ENCODE peak calls at places on chromosomes 7 and 10, in seven cellular contexts. One of them, this sample, is unnamed.

GRCh38 chr10:44339218-44339617 is 45.7 kb downstream of the CXCL12 start:
- DNase-seq in heart left ventricle: no peak
- DNase-seq in thoracic aorta: no peak
- DNase-seq in psoas muscle: no peak
- DNase-seq in prostate gland: no peak
- DNase-seq in skeletal muscle cell: no peak
- DNase-seq in HepG2: no peak
- DNase-seq in this sample: no peak

GRCh38 chr10:130127612-130128607 is 8.3 kb upstream of the GLRX3 start:
- DNase-seq in thoracic aorta: no peak
- DNase-seq in prostate gland: peak
- DNase-seq in heart left ventricle: no peak
- DNase-seq in psoas muscle: no peak
- DNase-seq in HepG2: peak
- DNase-seq in skeletal muscle cell: peak
- DNase-seq in this sample: peak

GRCh38 chr7:103941978-103942377 is 47.5 kb downstream of the RELN start:
- DNase-seq in prostate gland: no peak
- DNase-seq in heart left ventricle: no peak
- DNase-seq in HepG2: no peak
- DNase-seq in psoas muscle: no peak
- DNase-seq in skeletal muscle cell: no peak
- DNase-seq in thoracic aorta: no peak
- DNase-seq in this sample: no peak

GRCh38 chr10:119111968-119112515 is 8.1 kb downstream of the DENND10 start:
- DNase-seq in HepG2: no peak
- DNase-seq in thoracic aorta: no peak
- DNase-seq in heart left ventricle: no peak
- DNase-seq in prostate gland: no peak
- DNase-seq in psoas muscle: no peak
- DNase-seq in skeletal muscle cell: no peak
- DNase-seq in this sample: no peak

GRCh38 chr7:518630-519428 is 817 bp downstream of the PDGFA start:
- DNase-seq in thoracic aorta: no peak
- DNase-seq in skeletal muscle cell: no peak
- DNase-seq in psoas muscle: peak
- DNase-seq in prostate gland: peak
- DNase-seq in HepG2: no peak
- DNase-seq in heart left ventricle: peak
- DNase-seq in this sample: peak

GRCh38 chr10:60430017-60430416 is 40.3 kb upstream of the ANK3 start:
- DNase-seq in psoas muscle: no peak
- DNase-seq in heart left ventricle: no peak
- DNase-seq in thoracic aorta: no peak
- DNase-seq in HepG2: no peak
- DNase-seq in prostate gland: peak
- DNase-seq in skeletal muscle cell: peak
- DNase-seq in this sample: peak

GRCh38 chr10:80460399-80461207 is 6.5 kb downstream of the TSPAN14 start:
- DNase-seq in prostate gland: peak
- DNase-seq in thoracic aorta: no peak
- DNase-seq in skeletal muscle cell: no peak
- DNase-seq in heart left ventricle: no peak
- DNase-seq in HepG2: peak
- DNase-seq in psoas muscle: no peak
- DNase-seq in this sample: peak

GRCh38 chr10:131658476-131659110 is 242.2 kb upstream of the PPP2R2D start:
- DNase-seq in prostate gland: no peak
- DNase-seq in HepG2: no peak
- DNase-seq in psoas muscle: no peak
- DNase-seq in thoracic aorta: no peak
- DNase-seq in heart left ventricle: no peak
- DNase-seq in skeletal muscle cell: no peak
- DNase-seq in this sample: no peak

GRCh38 chr10:88190540-88191213 is 327.3 kb downstream of the PTEN start:
- DNase-seq in heart left ventricle: no peak
- DNase-seq in thoracic aorta: no peak
- DNase-seq in HepG2: no peak
- DNase-seq in skeletal muscle cell: no peak
- DNase-seq in prostate gland: no peak
- DNase-seq in psoas muscle: no peak
- DNase-seq in this sample: no peak

GRCh38 chr7:150400779-150401423 is 21.8 kb downstream of the ZNF775 start:
- DNase-seq in thoracic aorta: no peak
- DNase-seq in psoas muscle: no peak
- DNase-seq in heart left ventricle: no peak
- DNase-seq in prostate gland: no peak
- DNase-seq in skeletal muscle cell: no peak
- DNase-seq in HepG2: no peak
- DNase-seq in this sample: no peak

GRCh38 chr10:70694410-70695179 is 22.3 kb downstream of the ADAMTS14 start:
- DNase-seq in HepG2: no peak
- DNase-seq in prostate gland: no peak
- DNase-seq in thoracic aorta: no peak
- DNase-seq in psoas muscle: no peak
- DNase-seq in heart left ventricle: no peak
- DNase-seq in skeletal muscle cell: peak
- DNase-seq in this sample: no peak

GRCh38 chr7:32347244-32347828 is 142.8 kb downstream of the LSM5 start:
- DNase-seq in HepG2: peak
- DNase-seq in heart left ventricle: no peak
- DNase-seq in psoas muscle: no peak
- DNase-seq in skeletal muscle cell: no peak
- DNase-seq in thoracic aorta: no peak
- DNase-seq in prostate gland: no peak
- DNase-seq in this sample: no peak

GRCh38 chr7:114354306-114354705 is 60.3 kb upstream of the FOXP2 start:
- DNase-seq in skeletal muscle cell: no peak
- DNase-seq in psoas muscle: no peak
- DNase-seq in heart left ventricle: no peak
- DNase-seq in thoracic aorta: no peak
- DNase-seq in HepG2: no peak
- DNase-seq in prostate gland: no peak
- DNase-seq in this sample: peak

GRCh38 chr10:3987142-3987974 is 202.3 kb upstream of the KLF6 start:
- DNase-seq in psoas muscle: no peak
- DNase-seq in skeletal muscle cell: no peak
- DNase-seq in HepG2: no peak
- DNase-seq in thoracic aorta: no peak
- DNase-seq in prostate gland: no peak
- DNase-seq in heart left ventricle: no peak
- DNase-seq in this sample: no peak

GRCh38 chr10:29132821-29133156 is 156.1 kb upstream of the LYZL1 start:
- DNase-seq in thoracic aorta: no peak
- DNase-seq in heart left ventricle: no peak
- DNase-seq in prostate gland: no peak
- DNase-seq in psoas muscle: no peak
- DNase-seq in skeletal muscle cell: no peak
- DNase-seq in HepG2: no peak
- DNase-seq in this sample: no peak

GRCh38 chr7:112067609-112068540 is 138.3 kb downstream of the DOCK4 start:
- DNase-seq in skeletal muscle cell: no peak
- DNase-seq in psoas muscle: no peak
- DNase-seq in prostate gland: no peak
- DNase-seq in heart left ventricle: no peak
- DNase-seq in HepG2: no peak
- DNase-seq in thoracic aorta: no peak
- DNase-seq in this sample: peak

GRCh38 chr10:79196470-79197461 is 128.0 kb downstream of the ZMIZ1 start:
- DNase-seq in HepG2: peak
- DNase-seq in prostate gland: peak
- DNase-seq in thoracic aorta: peak
- DNase-seq in heart left ventricle: peak
- DNase-seq in skeletal muscle cell: no peak
- DNase-seq in psoas muscle: peak
- DNase-seq in this sample: peak

GRCh38 chr7:33764752-33765451 is 140.4 kb upstream of the BMPER start:
- DNase-seq in prostate gland: no peak
- DNase-seq in heart left ventricle: no peak
- DNase-seq in HepG2: peak
- DNase-seq in skeletal muscle cell: no peak
- DNase-seq in thoracic aorta: no peak
- DNase-seq in psoas muscle: no peak
- DNase-seq in this sample: peak

GRCh38 chr7:93920496-93921189 is 892 bp upstream of the GNG11 start:
- DNase-seq in prostate gland: no peak
- DNase-seq in heart left ventricle: no peak
- DNase-seq in HepG2: no peak
- DNase-seq in thoracic aorta: no peak
- DNase-seq in skeletal muscle cell: no peak
- DNase-seq in psoas muscle: no peak
- DNase-seq in this sample: no peak
- H3K4me3 ChIP-seq in prostate gland: no peak
- H3K4me3 ChIP-seq in heart left ventricle: peak
- H3K4me3 ChIP-seq in HepG2: no peak
- H3K4me3 ChIP-seq in thoracic aorta: no peak
- H3K4me3 ChIP-seq in skeletal muscle cell: peak
- H3K4me3 ChIP-seq in psoas muscle: peak
- H3K4me3 ChIP-seq in this sample: no peak

GRCh38 chr7:23472556-23472955 is 2.3 kb upstream of the IGF2BP3 start:
- DNase-seq in HepG2: no peak
- DNase-seq in skeletal muscle cell: no peak
- DNase-seq in heart left ventricle: no peak
- DNase-seq in thoracic aorta: no peak
- DNase-seq in prostate gland: no peak
- DNase-seq in psoas muscle: no peak
- DNase-seq in this sample: no peak

GRCh38 chr7:23472046-23472445 is 1.8 kb upstream of the IGF2BP3 start:
- DNase-seq in heart left ventricle: no peak
- DNase-seq in thoracic aorta: no peak
- DNase-seq in prostate gland: no peak
- DNase-seq in psoas muscle: no peak
- DNase-seq in skeletal muscle cell: no peak
- DNase-seq in HepG2: no peak
- DNase-seq in this sample: no peak

GRCh38 chr7:23469961-23470250 is 385 bp downstream of the IGF2BP3 start:
- DNase-seq in thoracic aorta: no peak
- DNase-seq in prostate gland: no peak
- DNase-seq in HepG2: no peak
- DNase-seq in skeletal muscle cell: no peak
- DNase-seq in heart left ventricle: no peak
- DNase-seq in psoas muscle: no peak
- DNase-seq in this sample: no peak

GRCh38 chr7:23470290-23471089 is at the start of gene IGF2BP3:
- DNase-seq in HepG2: peak
- DNase-seq in heart left ventricle: no peak
- DNase-seq in skeletal muscle cell: peak
- DNase-seq in psoas muscle: no peak
- DNase-seq in prostate gland: no peak
- DNase-seq in thoracic aorta: no peak
- DNase-seq in this sample: peak

DNA sequence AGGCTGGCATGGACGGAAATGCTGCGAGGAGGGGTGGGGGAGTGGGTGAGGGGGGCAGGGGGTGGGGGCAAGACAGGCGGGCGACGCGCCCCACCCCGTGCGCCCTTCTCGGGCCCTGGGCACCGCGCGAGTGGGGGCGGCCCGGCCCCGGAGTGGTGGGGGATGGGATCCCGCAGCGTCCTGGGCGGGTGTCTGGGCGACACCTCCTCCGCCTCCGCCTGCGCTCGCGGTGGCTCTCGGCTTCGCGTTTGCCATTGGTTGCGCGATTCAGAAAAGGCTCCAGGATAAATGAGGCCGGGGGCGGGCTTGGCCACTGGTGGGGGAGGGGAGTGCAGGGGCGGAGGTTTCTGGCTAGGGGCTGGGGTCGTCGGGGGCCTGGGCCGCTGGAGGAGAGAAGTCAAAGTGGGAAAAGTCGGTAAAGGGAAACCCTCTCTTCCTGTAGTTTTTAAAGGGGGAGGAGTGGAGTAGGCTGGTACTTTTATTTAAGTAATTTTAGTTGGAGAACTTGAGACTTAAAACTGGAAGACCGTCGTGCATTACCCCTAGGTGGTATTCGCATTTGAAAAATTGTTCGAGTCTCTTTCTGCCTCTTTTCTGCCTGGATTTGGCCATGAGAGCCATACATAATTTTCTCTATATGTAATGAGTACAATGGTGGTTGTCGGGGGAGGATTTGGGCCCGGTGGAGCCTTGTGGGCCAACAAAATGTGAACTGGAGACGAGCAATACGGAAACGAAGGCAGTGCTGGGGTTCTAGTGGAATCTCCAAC is 984 bp upstream of the IGF2BP3 start:
- DNase-seq in psoas muscle: no peak
- DNase-seq in prostate gland: no peak
- DNase-seq in thoracic aorta: no peak
- DNase-seq in skeletal muscle cell: peak
- DNase-seq in HepG2: peak
- DNase-seq in heart left ventricle: no peak
- DNase-seq in this sample: peak
- H3K4me3 ChIP-seq in psoas muscle: peak
- H3K4me3 ChIP-seq in prostate gland: no peak
- H3K4me3 ChIP-seq in thoracic aorta: peak
- H3K4me3 ChIP-seq in skeletal muscle cell: peak
- H3K4me3 ChIP-seq in HepG2: peak
- H3K4me3 ChIP-seq in heart left ventricle: no peak
- H3K4me3 ChIP-seq in this sample: peak

DNA sequence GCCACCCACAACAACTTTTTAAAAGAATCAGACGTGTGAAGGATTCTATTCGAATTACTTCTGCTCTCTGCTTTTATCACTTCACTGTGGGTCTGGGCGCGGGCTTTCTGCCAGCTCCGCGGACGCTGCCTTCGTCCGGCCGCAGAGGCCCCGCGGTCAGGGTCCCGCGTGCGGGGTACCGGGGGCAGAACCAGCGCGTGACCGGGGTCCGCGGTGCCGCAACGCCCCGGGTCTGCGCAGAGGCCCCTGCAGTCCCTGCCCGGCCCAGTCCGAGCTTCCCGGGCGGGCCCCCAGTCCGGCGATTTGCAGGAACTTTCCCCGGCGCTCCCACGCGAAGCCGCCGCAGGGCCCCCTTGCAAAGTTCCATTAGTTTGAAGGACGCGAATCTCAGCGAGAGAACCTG is 461 bp upstream of the HTRA1 start:
- DNase-seq in thoracic aorta: no peak
- DNase-seq in skeletal muscle cell: no peak
- DNase-seq in HepG2: no peak
- DNase-seq in psoas muscle: no peak
- DNase-seq in heart left ventricle: no peak
- DNase-seq in prostate gland: no peak
- DNase-seq in this sample: no peak
- H3K4me3 ChIP-seq in thoracic aorta: peak
- H3K4me3 ChIP-seq in skeletal muscle cell: peak
- H3K4me3 ChIP-seq in HepG2: peak
- H3K4me3 ChIP-seq in psoas muscle: peak
- H3K4me3 ChIP-seq in heart left ventricle: peak
- H3K4me3 ChIP-seq in prostate gland: peak
- H3K4me3 ChIP-seq in this sample: peak

DNA sequence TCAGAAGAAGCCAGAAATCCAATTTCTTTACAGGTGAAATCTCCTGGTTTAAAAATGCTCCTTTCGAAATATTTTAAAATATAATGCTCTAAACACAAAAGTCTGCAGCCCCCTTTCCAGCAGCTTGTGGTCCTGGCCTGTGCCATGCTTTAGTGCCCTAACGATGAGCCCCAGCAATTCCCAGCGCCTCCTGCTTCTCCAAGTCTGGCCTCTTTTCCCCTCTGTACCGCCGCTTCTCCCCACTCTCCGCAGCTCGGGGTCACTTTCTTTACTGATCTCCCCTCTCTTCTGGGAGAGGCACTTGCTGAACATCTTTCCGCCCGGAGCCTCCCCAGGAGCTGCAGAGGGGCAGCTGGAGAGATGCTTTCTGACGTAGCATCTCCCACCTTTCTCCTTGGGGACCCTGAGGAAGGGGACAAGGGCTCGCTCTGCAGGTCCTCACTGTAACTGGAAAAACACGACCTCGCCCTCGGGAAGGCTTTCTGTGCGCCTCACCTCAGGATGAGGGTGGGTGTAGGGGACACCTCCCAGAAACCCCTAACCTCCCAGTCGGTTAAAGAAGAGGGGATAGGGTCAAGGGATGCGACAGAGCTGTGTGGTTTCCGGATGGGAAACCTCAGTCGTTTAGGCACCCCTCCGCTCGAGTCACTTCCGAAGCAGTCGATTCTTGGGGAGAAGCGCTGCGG is 544 bp upstream of the INA start:
- DNase-seq in psoas muscle: no peak
- DNase-seq in prostate gland: no peak
- DNase-seq in skeletal muscle cell: no peak
- DNase-seq in heart left ventricle: no peak
- DNase-seq in thoracic aorta: no peak
- DNase-seq in HepG2: no peak
- DNase-seq in this sample: no peak
- H3K4me3 ChIP-seq in psoas muscle: peak
- H3K4me3 ChIP-seq in prostate gland: no peak
- H3K4me3 ChIP-seq in skeletal muscle cell: peak
- H3K4me3 ChIP-seq in heart left ventricle: no peak
- H3K4me3 ChIP-seq in thoracic aorta: peak
- H3K4me3 ChIP-seq in HepG2: peak
- H3K4me3 ChIP-seq in this sample: no peak

This sample was measured in mammary epithelial cell.